ENCODE peak calls at places on chromosomes 13 and 19, in four cellular contexts. M is cardiac muscle cell, T is thoracic aorta, X is suprapubic skin. Q is an unnamed sample. For H3K4me1, the result is how much of the 10 kb centered on the place peaks cover.

GRCh38 chr13:84430441-84430840 is 548.2 kb upstream of the SLITRK1 start:
- DNase-seq in M (no peak), T (no peak), X (no peak), Q (no peak)

GRCh38 chr13:27631156-27631555 is 9.5 kb downstream of the POLR1D start:
- DNase-seq in M (no peak), T (no peak), X (no peak), Q (no peak)

GRCh38 chr19:16849168-16849567 is 20.0 kb downstream of the SIN3B start:
- DNase-seq in M (no peak), T (no peak), X (no peak), Q (no peak)

GRCh38 chr13:33908111-33908510 is 90.2 kb downstream of the RFC3 start:
- DNase-seq in M (no peak), T (no peak), X (no peak), Q (no peak)

GRCh38 chr13:99075268-99076191 is 97.7 kb upstream of the DOCK9 start:
- DNase-seq in M (no peak), T (no peak), X (no peak), Q (no peak)

GRCh38 chr13:30290812-30291436 is 16.4 kb downstream of the KATNAL1 start:
- DNase-seq in M (no peak), T (no peak), X (no peak), Q (no peak)

GRCh38 chr13:44331912-44332840 is 41.4 kb upstream of the SERP2 start:
- DNase-seq in M (peak), T (peak), X (no peak), Q (no peak)

GRCh38 chr13:40063278-40063698 is 407.8 kb downstream of the COG6 start:
- DNase-seq in M (no peak), T (no peak), X (no peak), Q (no peak)

GRCh38 chr13:49938921-49939320 is 2.8 kb upstream of the SPRYD7 start:
- DNase-seq in M (no peak), T (no peak), X (no peak), Q (no peak)

GRCh38 chr19:45506246-45506990 is 861 bp upstream of the VASP start:
- DNase-seq in M (peak), T (peak), X (peak), Q (peak)

GRCh38 chr19:45506991-45507863 is at the start of gene VASP:
- DNase-seq in M (peak), T (peak), X (peak), Q (peak)

GRCh38 chr19:45505996-45506245 is 1.4 kb upstream of the VASP start:
- DNase-seq in M (no peak), T (no peak), X (no peak), Q (no peak)

GRCh38 chr19:45503909-45504308 is 3.4 kb upstream of the VASP start:
- DNase-seq in M (no peak), T (no peak), X (no peak), Q (no peak)

DNA sequence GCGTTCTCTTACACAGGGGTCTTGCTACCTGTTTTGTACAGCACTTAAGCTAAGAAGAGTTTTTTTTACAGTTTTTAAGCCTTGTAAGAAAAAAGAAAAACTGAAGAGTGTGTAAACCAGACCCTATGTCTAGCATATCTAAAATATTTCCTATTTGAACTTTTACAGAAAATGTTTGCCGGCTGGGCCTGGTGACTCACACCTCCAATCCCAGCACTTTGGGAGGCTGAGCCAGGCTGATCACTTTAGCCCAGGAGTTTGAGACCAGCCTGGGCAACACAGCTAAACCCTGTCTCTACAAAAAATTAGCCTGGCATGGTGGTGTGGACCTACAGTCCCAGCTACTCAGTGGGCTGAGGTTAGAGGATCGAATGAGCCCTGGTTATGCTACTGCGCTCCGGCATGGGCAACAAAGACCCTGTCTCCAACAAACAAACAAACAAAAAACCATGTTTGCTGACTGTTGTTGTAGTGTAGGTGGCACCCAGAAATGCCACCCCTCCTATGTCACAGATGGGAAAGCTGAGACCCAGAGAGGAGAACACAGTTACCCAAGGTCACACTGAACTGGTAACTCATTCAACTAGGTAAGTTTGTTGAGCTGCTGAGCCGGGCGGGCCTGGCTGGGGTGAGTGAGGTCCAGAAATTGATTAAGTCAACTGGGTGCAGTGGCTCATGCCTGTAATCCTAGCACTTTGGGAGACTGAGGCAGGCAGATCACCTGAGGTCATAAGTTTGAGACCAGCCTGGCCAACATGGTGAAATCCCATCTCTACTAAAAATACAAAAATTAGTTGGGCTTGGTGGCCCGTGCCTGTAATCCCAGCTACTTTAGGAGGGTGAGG is 1.9 kb upstream of the VASP start:
- DNase-seq in M (no peak), T (no peak), X (no peak), Q (no peak)
- H3K27ac ChIP-seq in M (peak), T (peak), X (no peak), Q (peak)

GRCh38 chr19:49423278-49423984 is at the start of gene PTH2:
- DNase-seq in M (no peak), T (no peak), X (peak), Q (no peak)
- H3K4me3 ChIP-seq in M (peak), T (peak), X (peak), Q (peak)

DNA sequence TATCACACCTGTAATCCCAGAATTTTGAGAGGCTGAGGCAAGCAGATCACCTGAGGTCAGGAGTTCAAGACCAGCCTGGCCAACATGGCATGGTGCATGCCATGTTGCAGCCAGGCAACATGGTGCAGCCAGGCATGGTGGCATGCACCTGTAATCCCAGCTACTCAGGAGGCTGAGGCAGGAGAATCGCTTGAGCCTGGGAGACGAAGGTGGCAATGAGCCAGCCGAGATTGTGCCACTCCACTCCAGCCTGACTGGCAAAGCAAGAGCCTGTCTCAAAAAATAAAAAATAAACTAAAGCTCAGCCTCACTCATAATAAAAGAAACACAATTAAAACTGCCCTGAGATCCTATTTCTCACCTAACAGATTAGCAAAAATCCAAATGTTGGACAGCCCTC is 49.7 kb upstream of the MAP3K10 start:
- DNase-seq in M (no peak), T (no peak), X (no peak), Q (no peak)
- H3K4me1 ChIP-seq in M (under half), T (under half), X (under half), Q (under half)

GRCh38 chr19:18438331-18439024 is 545 bp upstream of the ISYNA1 start:
- DNase-seq in M (peak), T (no peak), X (no peak), Q (no peak)

GRCh38 chr19:18440421-18440877 is 2.5 kb upstream of the ISYNA1 start:
- DNase-seq in M (peak), T (no peak), X (no peak), Q (no peak)

GRCh38 chr19:18437481-18438330 is at the start of gene ISYNA1:
- DNase-seq in M (peak), T (no peak), X (no peak), Q (no peak)

GRCh38 chr19:18439910-18440237 is 1.9 kb upstream of the ISYNA1 start:
- DNase-seq in M (no peak), T (no peak), X (no peak), Q (no peak)

DNA sequence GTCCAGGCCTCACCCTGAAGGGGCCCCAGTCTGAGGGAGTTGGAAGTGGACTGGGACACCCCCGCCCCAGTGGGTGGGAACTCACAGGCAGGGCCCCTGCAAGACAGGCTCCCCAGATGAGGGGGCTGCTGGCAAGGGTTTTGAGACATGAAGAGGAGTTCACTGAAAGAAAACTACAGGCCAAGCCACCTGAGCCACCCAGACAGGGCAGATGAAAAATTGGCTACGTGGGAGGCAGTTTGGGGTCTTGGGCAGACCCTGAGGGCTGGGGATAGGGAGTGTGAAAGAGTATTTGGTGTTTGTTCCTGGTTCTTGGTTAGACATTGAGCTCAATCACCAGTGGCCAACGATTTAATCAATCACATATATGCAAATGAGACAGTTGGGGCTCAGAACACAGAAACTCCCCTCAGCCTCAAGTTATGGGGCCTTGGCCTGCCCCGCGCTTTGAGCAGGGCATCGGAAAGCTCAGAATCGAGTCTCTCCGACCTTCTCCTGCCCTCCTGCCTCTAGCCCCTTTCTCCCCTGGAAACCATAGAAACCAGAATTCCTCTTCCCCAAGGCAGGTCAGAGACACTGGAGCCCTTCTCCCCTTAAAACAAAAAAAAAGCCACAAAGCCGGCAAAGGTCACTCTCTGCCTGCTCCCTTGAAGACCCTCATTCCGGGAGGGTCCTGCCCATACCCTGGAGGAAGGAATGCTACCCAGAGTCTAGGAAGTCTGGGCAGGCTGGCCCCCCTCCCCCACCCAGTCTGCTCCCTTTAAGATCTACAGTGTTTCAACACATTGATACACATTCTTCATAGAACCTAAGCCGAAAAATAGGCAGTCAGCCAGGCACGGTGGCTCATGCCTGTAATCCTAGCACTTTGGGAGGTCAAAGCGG is 1.3 kb upstream of the ISYNA1 start:
- DNase-seq in M (no peak), T (no peak), X (no peak), Q (no peak)
- H3K27ac ChIP-seq in M (peak), T (peak), X (peak), Q (peak)

DNA sequence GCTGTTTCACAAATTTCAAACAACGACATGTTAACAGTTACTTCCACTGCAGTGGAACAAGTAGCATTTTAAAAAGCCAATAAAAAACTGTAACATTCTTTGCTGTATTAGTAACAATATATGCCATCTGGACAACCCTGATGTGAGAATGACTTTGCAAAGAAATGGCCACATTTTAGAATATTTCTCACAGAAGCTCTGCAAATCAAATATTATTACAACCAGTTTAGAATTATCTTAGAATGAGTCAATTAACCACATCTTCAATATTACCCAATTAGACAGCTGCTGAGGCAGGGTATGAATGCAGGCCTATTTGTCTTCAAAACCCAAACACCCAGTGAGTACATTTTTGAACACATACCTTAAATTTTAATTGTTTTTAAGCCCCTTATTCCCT is 3.2 kb downstream of the ZNF699 start:
- DNase-seq in M (no peak), T (no peak), X (no peak), Q (no peak)
- H3K4me3 ChIP-seq in M (no peak), T (no peak), X (no peak), Q (no peak)

GRCh38 chr19:38657633-38658222 is 10.3 kb downstream of the ACTN4 start:
- DNase-seq in M (no peak), T (no peak), X (no peak), Q (no peak)

GRCh38 chr19:38656171-38656981 is 8.9 kb downstream of the ACTN4 start:
- DNase-seq in M (no peak), T (no peak), X (no peak), Q (no peak)

GRCh38 chr19:38653028-38653571 is 5.7 kb downstream of the ACTN4 start:
- DNase-seq in M (no peak), T (no peak), X (no peak), Q (peak)

GRCh38 chr19:38654478-38655079 is 7.1 kb downstream of the ACTN4 start:
- DNase-seq in M (no peak), T (no peak), X (no peak), Q (no peak)

GRCh38 chr19:38655148-38655824 is 7.8 kb downstream of the ACTN4 start:
- DNase-seq in M (no peak), T (no peak), X (no peak), Q (no peak)
- H3K4me1 ChIP-seq in M (half or more), T (half or more), X (half or more), Q (half or more)

Q was measured in gastrocnemius medialis.